ENCODE peak calls at places on chromosomes 12 and 14, in nine cellular contexts. W is uterus; S is fibroblast of lung; Q is hepatocyte; X is CD8-positive, alpha-beta T cell; F is ascending aorta; D is esophagus squamous epithelium; A is mucosa of descending colon; B is Panc1. L is an unnamed sample.

GRCh38 chr12:132362966-132363660 is 33.7 kb upstream of the GALNT9 start:
- DNase-seq in W (no peak), S (no peak), Q (no peak), X (no peak), F (no peak), D (no peak), A (no peak), B (no peak), L (no peak)

GRCh38 chr14:102096569-102097188 is 9.8 kb upstream of the HSP90AA1 start:
- DNase-seq in W (peak; percentile 88), S (peak; percentile 83), Q (peak; percentile 90), X (peak; percentile 78), F (no peak), D (no peak), A (peak; percentile 96), B (peak; percentile 36), L (peak; percentile 83)

GRCh38 chr14:96149131-96149530 is 55.5 kb upstream of the BDKRB2 start:
- DNase-seq in W (no peak), S (no peak), Q (no peak), X (no peak), F (no peak), D (no peak), A (no peak), B (no peak), L (no peak)

GRCh38 chr12:16553457-16553856 is 52.5 kb downstream of the LMO3 start:
- DNase-seq in W (no peak), S (peak; percentile 31), Q (no peak), X (no peak), F (no peak), D (no peak), A (no peak), B (no peak), L (no peak)

GRCh38 chr12:50984899-50985298 is 32.6 kb downstream of the HIGD1C start:
- DNase-seq in W (no peak), S (no peak), Q (no peak), X (no peak), F (no peak), D (no peak), A (no peak), B (no peak), L (no peak)

GRCh38 chr12:94909609-94910008 is 93.9 kb downstream of the NDUFA12 start:
- DNase-seq in W (no peak), S (no peak), Q (no peak), X (no peak), F (no peak), D (no peak), A (no peak), B (no peak), L (no peak)

GRCh38 chr14:102922490-102923200 is at the start of gene AMN:
- DNase-seq in W (no peak), S (no peak), Q (peak; percentile 87), X (no peak), F (no peak), D (no peak), A (peak; percentile 90), B (no peak), L (no peak)

GRCh38 chr12:52067081-52067374 is 2.8 kb upstream of the ATG101 start:
- DNase-seq in W (no peak), S (no peak), Q (no peak), X (no peak), F (no peak), D (no peak), A (no peak), B (no peak), L (no peak)

GRCh38 chr12:119320678-119321077 is 13.9 kb upstream of the CCDC60 start:
- DNase-seq in W (no peak), S (no peak), Q (no peak), X (no peak), F (no peak), D (no peak), A (no peak), B (no peak), L (no peak)

GRCh38 chr12:53051058-53051880 is 1.4 kb downstream of the TNS2 start:
- DNase-seq in W (peak; percentile 78), S (peak; percentile 76), Q (peak; percentile 74), X (no peak), F (no peak), D (no peak), A (peak; percentile 54), B (no peak), L (peak; percentile 75)

GRCh38 chr12:57629897-57630471 is 3.0 kb downstream of the B4GALNT1 start:
- DNase-seq in W (no peak), S (no peak), Q (no peak), X (no peak), F (no peak), D (no peak), A (no peak), B (no peak), L (no peak)

GRCh38 chr12:111435661-111436201 is 30.0 kb downstream of the SH2B3 start:
- DNase-seq in W (no peak), S (no peak), Q (no peak), X (no peak), F (no peak), D (no peak), A (no peak), B (no peak), L (no peak)

GRCh38 chr12:99960312-99960711 is 24.4 kb downstream of the ANKS1B start:
- DNase-seq in W (no peak), S (no peak), Q (no peak), X (no peak), F (no peak), D (no peak), A (no peak), B (no peak), L (no peak)

GRCh38 chr12:7096006-7096903 is 4.0 kb upstream of the C1R start:
- DNase-seq in W (no peak), S (no peak), Q (no peak), X (no peak), F (no peak), D (no peak), A (no peak), B (no peak), L (no peak)

DNA sequence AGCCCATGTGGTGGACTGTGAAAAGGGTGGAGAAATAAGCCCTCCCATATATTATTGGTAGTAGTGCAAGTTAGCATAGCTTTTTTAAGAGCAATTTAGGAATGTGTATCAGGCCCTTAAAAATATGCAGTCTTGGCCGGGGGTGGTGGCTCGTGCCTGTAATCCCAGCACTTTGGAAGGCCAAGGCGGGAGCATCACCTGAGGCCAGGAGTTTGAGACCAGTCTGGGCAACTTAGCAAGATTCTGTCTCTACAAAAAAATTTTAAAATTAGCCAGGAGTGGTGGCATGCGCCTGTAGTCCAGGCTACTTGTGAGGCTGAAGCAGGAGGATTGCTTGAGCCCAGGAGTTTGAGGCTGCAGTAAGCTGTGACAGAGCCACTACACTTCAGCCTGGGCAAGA is 64.2 kb upstream of the BCAT1 start:
- DNase-seq in W (no peak), S (no peak), Q (no peak), X (no peak), F (no peak), D (no peak), A (no peak), B (no peak), L (no peak)
- H3K4me1 ChIP-seq in W (no peaks in the 10 kb centered on the region), S (no peaks in the 10 kb centered on the region), Q (no peaks in the 10 kb centered on the region), X (no peaks in the 10 kb centered on the region), F (no peaks in the 10 kb centered on the region), D (peaks cover 10% of the 10 kb centered on the region), A (no peaks in the 10 kb centered on the region), B (no peaks in the 10 kb centered on the region), L (no peaks in the 10 kb centered on the region)

DNA sequence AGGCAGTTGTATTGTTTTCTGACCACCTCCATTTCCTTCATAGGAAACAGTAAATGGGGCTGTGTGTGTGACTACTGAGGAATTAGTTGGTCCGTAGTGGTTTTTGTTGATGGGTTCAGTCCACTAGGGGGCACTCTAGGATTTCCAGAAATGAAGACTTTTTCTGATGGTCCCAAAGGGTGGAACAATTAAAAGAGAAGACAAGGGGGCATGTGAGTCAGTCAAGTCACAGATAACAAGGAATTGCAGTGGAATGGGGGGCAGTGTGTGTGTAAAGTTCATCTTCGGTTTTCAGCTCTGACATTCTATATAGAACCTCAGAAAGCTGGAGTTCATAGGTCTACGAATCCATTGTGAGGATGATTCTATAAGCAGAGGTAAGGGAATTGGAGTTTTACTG is 186.6 kb upstream of the OR4E1 start:
- DNase-seq in W (no peak), S (peak; percentile 5), Q (no peak), X (no peak), F (no peak), D (no peak), A (peak; percentile 25), B (no peak), L (no peak)
- TF ChIP-seq CTCF in W (no peak), S (peak; percentile 28), Q (peak; percentile 32), X (no peak), F (no peak), D (no peak), A (no peak), B (peak; percentile 57), L (no peak)

GRCh38 chr14:22566845-22567244 is 22.2 kb downstream of the DAD1 start:
- DNase-seq in W (no peak), S (no peak), Q (no peak), X (no peak), F (no peak), D (no peak), A (no peak), B (no peak), L (no peak)

GRCh38 chr14:22563987-22564386 is 25.0 kb downstream of the DAD1 start:
- DNase-seq in W (no peak), S (no peak), Q (no peak), X (no peak), F (no peak), D (no peak), A (no peak), B (no peak), L (no peak)

GRCh38 chr14:22567437-22567836 is 21.6 kb downstream of the DAD1 start:
- DNase-seq in W (no peak), S (no peak), Q (no peak), X (no peak), F (no peak), D (no peak), A (no peak), B (no peak), L (no peak)

GRCh38 chr14:22564463-22564862 is 24.6 kb downstream of the DAD1 start:
- DNase-seq in W (no peak), S (no peak), Q (no peak), X (no peak), F (no peak), D (no peak), A (no peak), B (no peak), L (no peak)

DNA sequence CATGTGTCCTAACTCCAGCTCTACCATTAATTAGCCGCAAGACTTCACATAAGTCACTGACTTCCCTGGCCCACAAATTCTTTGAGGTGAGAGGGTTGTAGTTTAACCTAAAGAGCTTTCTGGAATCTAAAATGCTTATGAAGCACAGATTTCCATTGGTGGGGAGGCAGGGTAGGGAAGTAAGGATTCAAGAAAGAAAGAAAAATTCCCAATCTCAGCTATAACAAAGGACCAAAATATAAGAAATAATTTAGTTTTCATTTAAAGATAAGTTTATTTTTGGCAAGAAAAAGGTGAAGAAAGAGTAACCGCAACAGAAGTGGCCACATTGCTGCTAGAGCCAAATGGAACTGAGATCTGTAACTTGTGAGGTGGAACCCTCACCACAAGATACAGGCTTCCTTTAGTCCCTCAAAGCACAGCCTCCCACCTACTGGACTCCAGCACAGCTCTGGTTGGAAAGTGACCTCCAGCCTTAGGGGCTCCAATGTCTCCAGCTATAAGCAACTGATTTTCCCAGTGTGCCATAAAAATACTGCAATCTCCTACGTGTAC is 23.6 kb downstream of the DAD1 start:
- DNase-seq in W (no peak), S (no peak), Q (no peak), X (peak; percentile 15), F (no peak), D (no peak), A (no peak), B (no peak), L (no peak)
- H3K4me1 ChIP-seq in W (peaks cover 8% of the 10 kb centered on the region), S (no peaks in the 10 kb centered on the region), Q (peaks cover 33% of the 10 kb centered on the region), X (peaks cover 94% of the 10 kb centered on the region), F (peaks cover 3% of the 10 kb centered on the region), D (peaks cover 97% of the 10 kb centered on the region), A (peaks cover 18% of the 10 kb centered on the region), B (no peaks in the 10 kb centered on the region), L (peaks cover 11% of the 10 kb centered on the region)

GRCh38 chr12:14901228-14901562 is 15.5 kb upstream of the MGP start:
- DNase-seq in W (no peak), S (no peak), Q (no peak), X (no peak), F (no peak), D (no peak), A (no peak), B (no peak), L (no peak)
- TF ChIP-seq CTCF in W (no peak), S (no peak), Q (no peak), X (no peak), F (no peak), D (no peak), A (no peak), B (no peak), L (peak; percentile 15)

L was measured in heart right ventricle.